ENCODE peak calls at places on chromosomes 5 and 9, in four cellular contexts. S is K562, U is HepG2, B is GM12878. W is an unnamed sample.

GRCh38 chr9:98873535-98874432 is 66.3 kb downstream of the GALNT12 start:
- DNase-seq in B (no peak), U (no peak), S (no peak), W (no peak)

GRCh38 chr5:69450116-69450515 is 35.2 kb downstream of the MARVELD2 start:
- DNase-seq in B (no peak), S (no peak), U (no peak), W (no peak)

GRCh38 chr9:19870988-19871387 is 82.2 kb upstream of the SLC24A2 start:
- DNase-seq in S (no peak), B (no peak), U (no peak), W (no peak)

GRCh38 chr5:40291338-40291737 is 388.4 kb upstream of the PTGER4 start:
- DNase-seq in U (no peak), S (no peak), B (no peak), W (no peak)

GRCh38 chr5:110441035-110441434 is 285.4 kb downstream of the TMEM232 start:
- DNase-seq in U (peak; percentile 37), B (no peak), S (no peak), W (peak; percentile 28)

GRCh38 chr5:151615431-151615830 is 24.3 kb upstream of the FAT2 start:
- DNase-seq in U (no peak), S (no peak), B (no peak), W (no peak)

GRCh38 chr9:108837530-108837929 is 18.3 kb downstream of the ACTL7B start:
- DNase-seq in S (no peak), U (no peak), B (no peak), W (no peak)

GRCh38 chr5:132239776-132240175 is 12.1 kb upstream of the P4HA2 start:
- DNase-seq in B (no peak), U (no peak), S (no peak), W (no peak)

GRCh38 chr5:140114341-140115185 is 654 bp downstream of the PURA start:
- DNase-seq in B (no peak), U (no peak), S (peak; percentile 48), W (peak; percentile 57)

GRCh38 chr5:169650701-169651331 is 13.7 kb downstream of the DOCK2 start:
- DNase-seq in B (peak; percentile 76), U (no peak), S (peak; percentile 21), W (no peak)

DNA sequence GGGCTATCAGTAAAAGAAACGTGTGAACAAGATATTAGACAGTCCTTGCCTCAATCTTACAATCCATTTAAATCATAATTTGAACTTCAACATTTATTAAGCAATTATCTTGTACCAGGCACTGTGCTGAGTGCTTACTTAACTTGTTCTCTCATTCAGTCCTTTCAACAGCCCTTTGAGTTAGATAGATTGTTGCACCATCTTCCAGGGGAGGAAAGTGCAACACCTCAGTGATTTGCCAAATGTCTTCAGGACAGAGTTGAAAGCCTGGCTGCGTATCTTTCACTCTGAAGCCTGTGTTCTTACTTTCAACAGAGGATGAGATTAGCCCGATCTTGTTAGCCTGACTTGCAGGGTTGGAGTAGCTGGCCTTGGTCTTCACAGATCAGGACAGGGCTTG is 34.2 kb upstream of the SUB1 start:
- DNase-seq in B (no peak), S (no peak), U (no peak), W (no peak)
- TF ChIP-seq TCF7 in B (no peak), S (no peak), U (no peak), W (no peak)

DNA sequence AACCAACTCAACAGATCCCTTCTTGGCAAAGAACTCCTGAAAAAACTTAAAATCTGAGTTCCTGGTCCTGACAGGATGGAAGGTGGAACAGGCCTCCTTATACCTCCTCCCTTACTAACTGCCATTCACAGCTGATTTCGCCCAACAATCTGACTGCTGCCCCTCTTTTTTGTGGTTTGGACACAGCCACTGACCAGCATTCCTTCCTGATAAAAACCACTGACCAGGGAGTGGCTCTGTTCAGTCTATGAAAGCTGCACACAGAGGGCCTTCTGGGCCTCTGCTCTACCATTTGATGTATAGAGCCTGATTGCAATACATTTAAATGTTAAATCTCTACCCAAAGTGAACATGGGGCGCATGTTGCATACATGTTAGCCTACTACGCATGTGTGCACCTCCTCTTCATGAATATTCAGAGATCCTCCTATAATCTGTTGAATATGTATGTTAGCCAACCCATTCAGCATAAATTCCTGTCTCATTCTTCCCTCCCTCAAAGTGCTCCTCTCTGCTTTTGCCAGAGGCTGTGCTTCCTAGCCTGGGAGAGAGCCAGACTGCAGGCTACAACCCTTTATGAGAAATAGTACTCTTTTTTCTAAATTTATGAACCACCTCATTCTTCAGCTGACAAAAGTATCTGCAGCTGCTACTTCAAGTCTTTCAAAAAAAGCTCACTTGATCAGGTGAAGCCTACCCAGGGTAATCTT is 93.7 kb upstream of the MRPS30 start:
- DNase-seq in S (no peak), U (no peak), B (no peak), W (no peak)
- TF ChIP-seq TCF7 in S (no peak), U (no peak), B (no peak), W (no peak)

GRCh38 chr5:87303324-87303723 is 35.6 kb downstream of the RASA1 start:
- DNase-seq in S (no peak), U (no peak), B (no peak), W (no peak)

GRCh38 chr5:87298687-87299362 is 31.1 kb downstream of the RASA1 start:
- DNase-seq in U (no peak), S (no peak), B (no peak), W (no peak)

GRCh38 chr5:87300176-87300575 is 32.5 kb downstream of the RASA1 start:
- DNase-seq in S (no peak), B (no peak), U (no peak), W (no peak)

GRCh38 chr5:87302061-87302460 is 34.4 kb downstream of the RASA1 start:
- DNase-seq in B (no peak), S (no peak), U (no peak), W (no peak)

DNA sequence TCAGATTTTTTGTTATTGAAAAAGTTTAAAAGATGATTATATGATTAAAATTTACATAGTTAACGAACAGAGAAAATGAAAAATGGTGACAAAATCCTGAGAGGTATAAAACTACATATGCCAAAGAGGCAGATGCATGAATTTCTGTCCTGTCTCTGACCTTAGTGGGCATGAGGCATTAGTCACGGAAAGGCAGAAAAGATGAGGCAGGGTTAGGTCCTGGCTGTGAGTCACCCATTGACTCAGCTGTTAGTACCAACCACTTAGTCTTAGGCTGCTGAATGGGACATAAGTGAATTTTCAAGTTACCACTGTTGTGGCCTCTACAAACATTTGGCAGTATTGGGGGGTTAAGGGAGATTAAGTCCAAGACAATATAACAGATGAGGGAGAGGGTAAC is 33.1 kb downstream of the RASA1 start:
- DNase-seq in U (peak; percentile 13), S (no peak), B (no peak), W (no peak)
- TF ChIP-seq TCF7 in U (no peak), S (no peak), B (no peak), W (no peak)

GRCh38 chr9:88892729-88893128 is 98.5 kb upstream of the S1PR3 start:
- DNase-seq in B (no peak), U (no peak), S (no peak), W (no peak)

GRCh38 chr9:88898033-88898432 is 93.2 kb upstream of the S1PR3 start:
- DNase-seq in S (no peak), U (no peak), B (no peak), W (no peak)

DNA sequence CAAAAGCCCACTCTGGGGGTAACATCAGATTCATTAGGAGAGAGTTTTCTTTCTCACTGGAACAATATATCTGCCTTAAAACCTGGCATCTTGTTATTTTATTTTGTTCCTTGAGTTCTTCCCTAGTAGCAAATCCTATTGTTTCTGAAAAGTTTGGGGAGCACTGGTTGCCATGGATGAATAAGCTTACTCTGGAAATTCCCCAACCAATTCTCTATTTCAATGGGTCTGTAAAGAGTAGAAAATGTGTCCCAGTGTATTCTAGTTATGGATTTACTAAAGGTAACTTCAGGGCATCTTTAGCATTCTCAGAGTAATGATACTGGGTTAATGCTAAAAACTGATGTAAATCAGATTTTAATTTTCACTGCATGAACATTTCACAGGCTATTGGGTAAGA is 94.2 kb upstream of the S1PR3 start:
- DNase-seq in B (no peak), U (no peak), S (no peak), W (no peak)
- TF ChIP-seq TCF7 in B (no peak), U (no peak), S (no peak), W (no peak)

DNA sequence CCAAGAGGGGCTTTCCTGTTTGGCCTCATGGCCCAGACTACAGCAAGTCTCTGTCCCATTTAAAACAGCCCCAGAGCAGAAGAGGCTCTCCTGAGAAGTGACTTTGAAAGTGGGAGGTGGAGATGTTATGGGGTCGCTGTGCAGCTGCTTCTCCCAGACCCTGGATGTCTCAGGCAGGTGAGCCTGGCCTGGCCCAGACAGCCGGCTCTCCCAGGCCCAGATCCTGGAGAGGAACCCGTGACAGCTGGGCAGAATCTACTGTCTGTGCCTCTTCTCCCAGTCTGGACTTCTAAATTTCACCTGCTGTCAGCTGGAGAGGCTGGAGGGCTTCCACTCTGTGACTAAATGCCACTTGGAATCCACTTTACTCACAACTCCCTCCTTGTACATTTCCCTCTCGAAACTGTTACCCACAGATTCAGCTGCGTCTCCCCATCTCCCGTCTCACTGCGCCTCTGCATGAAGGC is 20.5 kb downstream of the FAM78A start:
- DNase-seq in S (no peak), B (no peak), U (no peak), W (no peak)
- TF ChIP-seq TCF7 in S (no peak), B (no peak), U (no peak), W (no peak)

DNA sequence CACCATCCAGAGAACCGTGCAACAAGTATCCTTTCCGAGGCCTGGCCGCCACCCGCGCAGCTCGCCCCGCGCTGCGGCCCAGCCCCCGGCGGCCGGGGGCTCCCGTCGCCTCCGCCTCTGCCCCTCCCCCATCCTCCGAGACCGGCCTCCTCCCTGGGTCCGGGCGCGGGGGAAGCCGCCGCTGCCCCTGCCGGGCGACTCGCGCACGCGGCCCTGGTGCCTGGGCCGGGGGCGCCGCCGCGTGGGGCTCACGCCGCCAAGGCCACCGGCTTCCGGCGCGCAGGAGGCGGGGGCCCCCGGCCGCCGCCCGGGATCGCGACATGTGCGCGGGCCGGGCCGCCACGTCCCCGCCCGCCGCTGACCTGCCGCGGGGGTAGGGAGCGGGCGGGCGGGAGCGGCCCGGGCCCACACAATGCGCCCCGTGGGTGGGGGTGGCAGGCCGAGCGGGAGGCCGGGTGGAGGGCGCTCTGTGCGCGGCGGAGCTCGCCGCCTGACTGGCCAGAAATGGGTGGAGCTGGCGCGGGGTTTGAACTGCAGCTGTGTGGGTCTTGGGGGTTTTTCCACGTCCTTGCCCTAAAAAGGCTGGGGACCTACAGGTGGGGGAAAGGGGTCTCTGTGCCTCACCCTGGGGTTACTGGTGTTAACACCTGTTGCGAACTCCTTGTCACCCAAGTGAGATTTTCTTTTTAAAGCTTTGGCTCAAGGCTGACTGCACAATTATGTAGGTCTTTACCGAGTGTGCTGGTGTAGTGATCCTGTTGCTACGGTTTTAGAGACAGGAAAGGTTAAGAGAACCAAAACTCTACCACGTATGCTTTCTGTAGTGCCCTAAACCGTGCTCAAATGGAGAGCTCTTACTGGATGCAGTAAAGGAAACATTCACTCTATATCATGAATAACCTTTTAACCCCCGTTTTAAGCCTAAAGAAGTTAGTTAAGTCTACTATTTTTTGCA is 32.3 kb downstream of the TNPO1 start:
- DNase-seq in S (peak; percentile 87), B (peak; percentile 40), U (peak; percentile 12), W (peak; percentile 56)
- TF ChIP-seq TCF7 in S (no peak), B (no peak), U (no peak), W (no peak)

GRCh38 chr5:16666861-16667481 is 50.2 kb upstream of the RETREG1 start:
- DNase-seq in B (no peak), U (peak; percentile 7), S (no peak), W (no peak)

GRCh38 chr5:16664368-16664767 is 47.6 kb upstream of the RETREG1 start:
- DNase-seq in S (no peak), U (no peak), B (no peak), W (no peak)

GRCh38 chr5:16665611-16666010 is 48.8 kb upstream of the RETREG1 start:
- DNase-seq in U (no peak), S (no peak), B (no peak), W (no peak)

GRCh38 chr5:16668194-16668593 is 51.4 kb upstream of the RETREG1 start:
- DNase-seq in U (no peak), B (no peak), S (no peak), W (no peak)

GRCh38 chr5:16666140-16666860 is 49.5 kb upstream of the RETREG1 start:
- DNase-seq in S (no peak), U (no peak), B (no peak), W (no peak)
- TF ChIP-seq TCF7 in S (no peak), U (no peak), B (no peak), W (no peak)

W was measured in WTC11.